ENCODE peak calls at places on chromosomes 11 and 22, in four cellular contexts. O is AG04450; J is cardiac fibroblast; M is CD8-positive, alpha-beta T cell. Z is an unnamed sample.
A peak's percentile ranks its signal among the peaks of the same experiment; 100 is the strongest.

GRCh38 chr11:59810911-59811259 is 307 bp upstream of the MRPL16 start:
- DNase-seq in O (no peak), J (no peak), M (no peak), Z (no peak)

GRCh38 chr11:5499671-5500070 is 10.1 kb downstream of the UBQLN3 start:
- DNase-seq in O (no peak), J (no peak), M (no peak), Z (no peak)

GRCh38 chr22:28497188-28497587 is 182.5 kb downstream of the TTC28 start:
- DNase-seq in O (no peak), J (peak; percentile 37), M (no peak), Z (no peak)

GRCh38 chr11:69654001-69654659 is 13.2 kb downstream of the CCND1 start:
- DNase-seq in O (no peak), J (peak; percentile 17), M (no peak), Z (no peak)

GRCh38 chr11:17396598-17397310 is 8.3 kb upstream of the KCNJ11 start:
- DNase-seq in O (no peak), J (no peak), M (no peak), Z (no peak)

GRCh38 chr11:27040302-27041115 is at the start of gene BBOX1:
- DNase-seq in O (no peak), J (no peak), M (no peak), Z (no peak)

GRCh38 chr11:35623708-35624168 is 5.5 kb downstream of the FJX1 start:
- DNase-seq in O (peak; percentile 59), J (peak; percentile 92), M (no peak), Z (peak; percentile 89)

GRCh38 chr11:64804346-64805210 is 1.6 kb upstream of the MAP4K2 start:
- DNase-seq in O (no peak), J (no peak), M (no peak), Z (no peak)

GRCh38 chr22:45537734-45538181 is 35.1 kb downstream of the FBLN1 start:
- DNase-seq in O (peak; percentile 59), J (peak; percentile 71), M (no peak), Z (peak; percentile 97)

GRCh38 chr22:35842519-35842913 is 124.8 kb downstream of the APOL5 start:
- DNase-seq in O (no peak), J (no peak), M (no peak), Z (no peak)

GRCh38 chr11:32433249-32434115 is 1.9 kb downstream of the WT1 start:
- DNase-seq in O (no peak), J (peak; percentile 39), M (no peak), Z (no peak)

GRCh38 chr11:69111578-69112247 is 44.0 kb upstream of the SMIM38 start:
- DNase-seq in O (no peak), J (peak; percentile 16), M (no peak), Z (no peak)

GRCh38 chr22:23187871-23188700 is 7.8 kb downstream of the BCR start:
- DNase-seq in O (no peak), J (peak; percentile 62), M (no peak), Z (no peak)

GRCh38 chr11:69008774-69009440 is 4.1 kb downstream of the MRGPRF start:
- DNase-seq in O (peak; percentile 91), J (peak; percentile 97), M (no peak), Z (peak; percentile 98)

GRCh38 chr11:71566081-71566620 is 788 bp downstream of the KRTAP5-10 start:
- DNase-seq in O (no peak), J (no peak), M (no peak), Z (no peak)

GRCh38 chr22:42222140-42222539 is 48.3 kb downstream of the TCF20 start:
- DNase-seq in O (no peak), J (no peak), M (no peak), Z (no peak)

GRCh38 chr22:23196165-23196564 is 15.9 kb downstream of the BCR start:
- DNase-seq in O (no peak), J (no peak), M (no peak), Z (no peak)

GRCh38 chr11:32809313-32809712 is 14.9 kb upstream of the CCDC73 start:
- DNase-seq in O (peak; percentile 48), J (peak; percentile 81), M (no peak), Z (peak; percentile 77)

GRCh38 chr11:69166186-69167115 is 10.7 kb downstream of the SMIM38 start:
- DNase-seq in O (peak; percentile 71), J (peak; percentile 81), M (no peak), Z (peak; percentile 93)

GRCh38 chr11:44016129-44016528 is 31.7 kb upstream of the ACCSL start:
- DNase-seq in O (no peak), J (peak; percentile 93), M (no peak), Z (peak; percentile 42)

GRCh38 chr22:50000587-50001387 is 11.8 kb downstream of the IL17REL start:
- DNase-seq in O (no peak), J (no peak), M (no peak), Z (no peak)

GRCh38 chr11:75625970-75626691 is 42.7 kb downstream of the MAP6 start:
- DNase-seq in O (peak; percentile 71), J (peak; percentile 89), M (no peak), Z (peak; percentile 85)

GRCh38 chr11:132312616-132313210 is 942.3 kb downstream of the NTM start:
- DNase-seq in O (no peak), J (peak; percentile 49), M (no peak), Z (peak; percentile 46)

GRCh38 chr11:1839924-1840779 is 1.4 kb downstream of the TNNI2 start:
- DNase-seq in O (no peak), J (no peak), M (no peak), Z (no peak)

GRCh38 chr22:22616636-22617035 is 27.8 kb upstream of the GGTLC2 start:
- DNase-seq in O (no peak), J (no peak), M (no peak), Z (no peak)

GRCh38 chr11:18329196-18329870 is 7.0 kb downstream of the GTF2H1 start:
- DNase-seq in O (no peak), J (peak; percentile 15), M (no peak), Z (no peak)

GRCh38 chr11:128179512-128179911 is 407.8 kb downstream of the ETS1 start:
- DNase-seq in O (no peak), J (no peak), M (no peak), Z (no peak)

GRCh38 chr11:35031869-35032268 is 107.1 kb upstream of the CD44 start:
- DNase-seq in O (no peak), J (no peak), M (no peak), Z (peak; percentile 33)

GRCh38 chr11:57085604-57086003 is 96.1 kb upstream of the LRRC55 start:
- DNase-seq in O (no peak), J (peak; percentile 14), M (no peak), Z (no peak)
- TF ChIP-seq CTCF in O (peak; percentile 30), J (peak; percentile 20), M (no peak), Z (peak; percentile 24)

GRCh38 chr22:25420471-25420924 is 144.0 kb upstream of the GRK3 start:
- DNase-seq in O (no peak), J (no peak), M (no peak), Z (no peak)
- H3K4me3 ChIP-seq in O (no peak overlapping the region), J (no peak overlapping the region), M (peak overlapping the region; percentile 11), Z (no peak overlapping the region)

GRCh38 chr11:41309716-41310115 is 149.7 kb downstream of the LRRC4C start:
- DNase-seq in O (no peak), J (no peak), M (no peak), Z (no peak)
- TF ChIP-seq CTCF in O (no peak), J (no peak), M (no peak), Z (no peak)

GRCh38 chr11:122173074-122173450 is 57.0 kb upstream of the BLID start:
- DNase-seq in O (no peak), J (no peak), M (no peak), Z (no peak)

GRCh38 chr11:122177238-122177637 is 61.2 kb upstream of the BLID start:
- DNase-seq in O (no peak), J (no peak), M (no peak), Z (no peak)

GRCh38 chr11:122173587-122173986 is 57.6 kb upstream of the BLID start:
- DNase-seq in O (no peak), J (peak; percentile 37), M (no peak), Z (no peak)

GRCh38 chr11:122176651-122177050 is 60.6 kb upstream of the BLID start:
- DNase-seq in O (no peak), J (no peak), M (no peak), Z (no peak)

DNA sequence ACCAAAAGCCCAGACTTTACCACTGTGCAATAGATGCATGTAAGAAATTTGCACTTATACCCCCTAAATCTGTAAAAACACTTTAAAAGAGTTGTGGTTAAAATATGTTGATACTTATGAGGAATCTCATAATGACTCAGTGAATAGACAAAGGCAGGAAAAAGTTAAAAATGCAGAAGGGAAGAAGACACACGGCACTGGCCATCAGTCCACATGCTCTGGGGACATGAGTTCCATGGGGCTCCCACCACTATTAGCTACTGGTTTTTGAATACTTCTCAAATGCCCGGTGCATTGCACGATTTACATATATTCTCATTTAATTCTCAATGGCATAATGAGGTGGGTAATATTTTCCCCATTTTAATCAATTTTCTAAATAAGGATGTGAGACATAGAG is 59.3 kb upstream of the BLID start:
- DNase-seq in O (no peak), J (peak; percentile 57), M (no peak), Z (no peak)
- H3K4me3 ChIP-seq in O (peak overlapping the region; percentile 68), J (no peak overlapping the region), M (no peak overlapping the region), Z (peak overlapping the region; percentile 86)

GRCh38 chr11:134536677-134537076 is 124.6 kb upstream of the B3GAT1 start:
- DNase-seq in O (no peak), J (no peak), M (no peak), Z (no peak)
- TF ChIP-seq CTCF in O (no peak), J (no peak), M (no peak), Z (no peak)

GRCh38 chr22:39458443-39459083 is 1.8 kb downstream of the MGAT3 start:
- DNase-seq in O (no peak), J (no peak), M (no peak), Z (no peak)
- H3K4me3 ChIP-seq in O (no peak overlapping the region), J (peak overlapping the region; percentile 55), M (no peak overlapping the region), Z (no peak overlapping the region)

DNA sequence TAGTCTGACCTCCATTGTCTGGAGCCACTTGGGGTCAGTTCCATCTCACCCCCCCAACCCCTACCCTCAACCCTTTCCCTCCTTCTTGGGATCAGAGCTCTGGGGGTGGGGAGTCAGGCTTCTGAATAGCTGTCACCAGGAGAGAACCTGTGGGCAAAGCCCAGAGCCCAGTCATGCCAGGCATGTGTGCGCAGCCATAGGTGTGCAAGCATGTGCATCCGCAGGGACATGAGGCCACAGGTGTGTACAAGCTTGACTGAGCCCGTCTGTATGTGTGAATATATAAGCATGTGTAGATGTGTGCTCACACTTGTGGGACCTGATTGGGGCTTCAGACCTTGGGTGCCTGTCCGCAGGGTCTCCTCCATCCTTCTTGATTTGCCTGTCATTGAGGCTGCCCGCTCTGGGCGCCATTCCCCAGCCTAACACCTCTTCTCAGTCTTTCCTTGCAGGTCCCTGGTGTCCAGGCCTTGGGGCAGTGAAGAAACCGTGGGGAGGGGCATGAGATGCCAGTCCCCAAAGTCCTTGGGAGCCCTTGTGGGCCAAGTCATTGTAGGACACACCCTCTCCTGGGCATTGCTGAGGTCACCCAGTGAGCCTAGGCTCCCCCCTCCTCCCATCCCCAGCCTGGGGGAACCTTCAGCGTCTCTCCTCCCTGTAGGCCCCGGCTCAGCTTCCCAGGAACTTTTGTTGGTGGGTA is 9.0 kb downstream of the ATG16L2 start:
- DNase-seq in O (no peak), J (no peak), M (no peak), Z (no peak)
- TF ChIP-seq CTCF in O (no peak), J (no peak), M (no peak), Z (no peak)

GRCh38 chr11:114310095-114310494 is 13.9 kb downstream of the NNMT start:
- DNase-seq in O (no peak), J (peak; percentile 18), M (no peak), Z (peak; percentile 32)
- H3K4me3 ChIP-seq in O (no peak overlapping the region), J (no peak overlapping the region), M (no peak overlapping the region), Z (no peak overlapping the region)